ENCODE peak calls at places on chromosomes 13 and 19, in four cellular contexts. S, V, O and W are unnamed samples.

GRCh38 chr13:68748038-68748437 is 1359.6 kb upstream of the ATXN8OS start:
- DNase-seq in S (no peak), V (no peak), O (no peak), W (no peak)

GRCh38 chr19:55690769-55691545 is 15.9 kb downstream of the EPN1 start:
- DNase-seq in S (no peak), V (no peak), O (no peak), W (no peak)

GRCh38 chr19:29260477-29261317 is 47.7 kb upstream of the UQCRFS1 start:
- DNase-seq in S (peak), V (peak), O (no peak), W (peak)

GRCh38 chr13:78910147-78910546 is 251.2 kb upstream of the OBI1 start:
- DNase-seq in S (no peak), V (no peak), O (no peak), W (no peak)

GRCh38 chr13:51925865-51926527 is 64.2 kb downstream of the CCDC70 start:
- DNase-seq in S (no peak), V (no peak), O (no peak), W (no peak)

GRCh38 chr13:48637601-48638000 is 16.1 kb upstream of the CYSLTR2 start:
- DNase-seq in S (no peak), V (no peak), O (no peak), W (no peak)

GRCh38 chr13:91454666-91455065 is 56.2 kb downstream of the GPC5 start:
- DNase-seq in S (no peak), V (no peak), O (no peak), W (no peak)

GRCh38 chr19:29048873-29049272 is 164.1 kb downstream of the UQCRFS1 start:
- DNase-seq in S (no peak), V (no peak), O (no peak), W (no peak)

GRCh38 chr19:47778954-47779351 is 450 bp downstream of the SELENOW start:
- DNase-seq in S (no peak), V (no peak), O (no peak), W (peak)

GRCh38 chr13:99087954-99088491 is 110.2 kb upstream of the DOCK9 start:
- DNase-seq in S (peak), V (no peak), O (no peak), W (no peak)

GRCh38 chr19:19321143-19321577 is 531 bp downstream of the MAU2 start:
- DNase-seq in S (peak), V (peak), O (peak), W (peak)

GRCh38 chr13:110372676-110373075 is 65.6 kb downstream of the COL4A2 start:
- DNase-seq in S (no peak), V (no peak), O (no peak), W (no peak)

GRCh38 chr19:1351324-1351947 is 32.3 kb upstream of the NDUFS7 start:
- DNase-seq in S (no peak), V (no peak), O (no peak), W (no peak)

GRCh38 chr19:19151418-19151817 is 13.1 kb upstream of the TMEM161A start:
- DNase-seq in S (no peak), V (no peak), O (no peak), W (no peak)

GRCh38 chr19:16361254-16361653 is 36.6 kb downstream of the KLF2 start:
- DNase-seq in S (no peak), V (no peak), O (peak), W (peak)

DNA sequence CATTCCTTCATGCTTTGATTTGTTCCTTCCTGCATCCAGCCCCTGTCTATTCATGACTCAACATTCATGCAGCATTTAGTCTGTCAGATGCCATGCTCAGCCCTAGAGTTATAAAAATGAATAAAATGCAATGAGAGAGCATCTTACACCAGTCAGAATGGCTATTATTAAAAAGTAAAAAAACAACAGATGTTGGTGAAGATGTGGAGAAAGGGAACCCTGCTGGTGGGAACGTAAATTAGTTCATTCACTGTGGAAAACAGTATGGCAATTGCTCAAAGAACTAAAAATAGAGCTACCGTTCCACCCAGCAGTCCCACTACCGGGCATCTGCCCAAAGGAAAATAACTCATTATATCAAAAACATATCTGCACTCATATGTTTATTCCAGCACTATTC is 70.0 kb upstream of the GTF3A start:
- DNase-seq in S (no peak), V (no peak), O (peak), W (peak)
- TF ChIP-seq CTCF in S (no peak), V (no peak), O (peak), W (peak)

DNA sequence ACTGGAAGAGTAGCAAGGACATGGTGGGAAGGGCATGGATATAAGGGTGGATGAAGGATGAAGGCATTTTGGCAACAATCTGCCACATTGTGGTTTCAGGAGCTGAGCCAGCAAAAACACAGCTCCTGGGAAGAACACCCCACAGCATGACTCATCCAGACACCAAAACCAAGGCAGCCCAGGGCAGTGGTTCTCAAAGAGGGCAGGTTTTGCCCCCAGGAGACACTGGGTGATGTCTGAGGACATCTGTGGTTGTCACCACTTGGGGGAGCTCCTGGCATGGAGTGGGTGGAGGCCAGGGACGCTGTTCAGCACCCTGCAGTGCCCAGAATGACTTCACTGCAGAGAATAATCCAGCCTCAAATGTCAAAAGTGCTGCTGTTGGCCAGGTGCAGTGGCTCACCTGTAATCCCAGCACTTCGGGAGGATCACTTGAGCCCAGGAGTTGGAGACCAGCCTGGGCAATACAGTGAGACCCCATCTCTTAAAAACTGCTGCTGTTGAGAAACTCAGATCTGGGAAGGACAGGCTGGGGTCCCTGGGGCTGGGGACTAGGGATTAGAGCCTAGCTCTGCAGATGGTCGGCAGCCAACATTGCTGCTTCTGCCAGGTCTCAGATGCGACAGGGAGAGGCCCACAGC is 16.1 kb downstream of the ZFR2 start:
- DNase-seq in S (peak), V (no peak), O (peak), W (peak)
- TF ChIP-seq CTCF in S (no peak), V (no peak), O (peak), W (peak)

DNA sequence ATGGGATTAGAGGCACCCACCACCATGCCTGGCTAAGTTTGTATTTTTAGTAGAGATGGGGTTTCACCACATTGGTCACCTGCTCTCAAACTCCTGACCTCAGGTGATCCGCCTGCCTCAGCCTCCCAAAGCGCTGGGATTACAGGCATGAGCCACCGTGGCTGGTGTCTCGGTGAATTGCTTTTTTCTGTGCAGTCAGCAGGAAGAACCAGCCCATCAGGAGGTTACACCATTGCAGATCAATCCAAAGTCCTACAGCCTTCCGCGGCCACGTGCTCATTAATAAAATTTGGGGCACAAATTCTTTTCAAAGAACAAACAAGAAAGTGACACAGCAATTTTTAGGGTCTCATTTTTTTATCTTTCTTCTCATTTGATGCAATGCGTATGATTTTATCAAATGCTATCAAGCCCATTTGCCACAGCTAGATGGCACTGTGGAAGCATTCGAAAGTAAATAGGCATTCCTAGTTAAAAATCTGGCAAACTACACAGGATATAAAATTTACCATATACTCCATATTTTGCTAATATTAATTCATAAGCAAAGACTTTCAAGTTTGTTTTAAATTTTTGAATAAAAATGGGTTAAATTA is 54.4 kb upstream of the ZNF835 start:
- DNase-seq in S (no peak), V (no peak), O (peak), W (no peak)
- TF ChIP-seq CTCF in S (no peak), V (no peak), O (no peak), W (no peak)

DNA sequence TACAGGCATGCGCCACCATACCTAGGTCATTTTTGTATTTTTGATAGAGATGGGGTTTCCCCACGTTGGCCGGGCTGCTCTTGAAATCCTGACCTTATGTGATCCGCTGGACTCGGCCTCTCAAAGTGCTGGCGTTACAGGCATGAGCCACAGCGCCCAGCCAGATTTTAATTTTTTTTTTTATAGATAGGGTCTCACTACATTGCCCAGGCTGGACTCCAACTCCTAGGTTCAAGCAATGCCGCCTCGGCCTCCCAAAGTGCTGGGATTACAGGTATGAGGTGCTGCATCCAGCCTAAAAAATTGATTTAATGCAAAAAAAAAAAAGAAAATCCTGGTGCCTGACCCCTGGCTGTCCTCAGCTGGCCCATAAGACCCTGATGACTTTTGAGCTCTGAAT is 24.9 kb upstream of the CERS4 start:
- DNase-seq in S (no peak), V (no peak), O (no peak), W (no peak)
- TF ChIP-seq CTCF in S (no peak), V (no peak), O (no peak), W (no peak)

DNA sequence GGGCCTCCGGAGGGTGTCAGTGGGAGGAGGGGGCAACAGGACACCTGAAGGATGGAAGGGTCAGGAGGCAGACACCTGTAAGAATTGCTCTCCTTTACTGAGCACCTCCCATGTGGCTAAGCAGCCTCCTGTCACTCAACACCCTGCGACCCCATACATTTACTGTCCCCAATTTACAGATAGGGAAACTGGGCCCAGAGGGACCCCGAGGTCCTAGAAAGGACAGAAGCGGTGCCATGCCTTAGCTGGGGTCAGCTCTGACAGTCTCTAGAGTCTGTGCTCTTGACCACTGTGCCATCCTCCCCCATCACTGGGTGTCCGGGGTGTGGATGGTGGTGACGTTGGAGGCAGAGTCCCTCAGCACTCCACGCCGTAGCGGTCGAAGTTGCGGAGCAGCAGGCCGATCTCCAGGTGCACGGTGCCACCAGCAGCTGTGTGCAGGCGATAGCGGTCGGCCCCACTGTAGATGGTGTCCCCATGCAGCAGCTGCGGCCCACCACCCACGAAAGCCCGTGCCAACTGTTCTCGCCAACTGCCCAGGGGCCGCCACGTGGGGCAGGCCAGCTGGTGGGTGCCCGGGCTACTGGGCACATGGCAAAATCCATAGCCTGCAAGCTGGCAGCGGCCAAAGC is 737 bp upstream of the TGFB1 start:
- DNase-seq in S (no peak), V (no peak), O (no peak), W (no peak)
- TF ChIP-seq CTCF in S (no peak), V (no peak), O (no peak), W (no peak)